ENCODE peak calls at places on chromosome 21, in five cellular contexts. N, T, L, I and J are unnamed samples.

GRCh38 chr21:27570306-27570868 is 603.5 kb upstream of the ADAMTS5 start:
- DNase-seq in L (no peak), T (no peak), I (no peak), N (no peak), J (no peak)

GRCh38 chr21:14383596-14384210 is 757 bp upstream of the HSPA13 start:
- DNase-seq in I (peak), T (peak), N (no peak), L (peak), J (peak)

GRCh38 chr21:41207401-41208388 is 39.7 kb downstream of the BACE2 start:
- DNase-seq in T (peak), I (no peak), L (no peak), N (no peak), J (no peak)

GRCh38 chr21:28336299-28336698 is 656.4 kb downstream of the LTN1 start:
- DNase-seq in L (peak), N (no peak), T (no peak), I (no peak), J (peak)

GRCh38 chr21:31339736-31340135 is 4.3 kb downstream of the TIAM1 start:
- DNase-seq in L (no peak), I (no peak), T (no peak), N (no peak), J (no peak)

GRCh38 chr21:15774590-15774989 is 44.8 kb downstream of the USP25 start:
- DNase-seq in T (no peak), I (no peak), L (no peak), N (no peak), J (no peak)

GRCh38 chr21:42429021-42429420 is 25.3 kb downstream of the UBASH3A start:
- DNase-seq in I (no peak), N (no peak), L (no peak), T (no peak), J (no peak)

GRCh38 chr21:35488941-35489340 is 439.8 kb upstream of the RUNX1 start:
- DNase-seq in N (no peak), I (no peak), T (no peak), L (no peak), J (no peak)

GRCh38 chr21:18147678-18148077 is 97.0 kb upstream of the CHODL start:
- DNase-seq in L (no peak), N (no peak), I (no peak), T (no peak), J (no peak)

GRCh38 chr21:35204850-35205564 is 155.9 kb upstream of the RUNX1 start:
- DNase-seq in T (peak), L (peak), N (no peak), I (peak), J (no peak)

GRCh38 chr21:42286416-42286815 is 28.8 kb downstream of the TFF3 start:
- DNase-seq in T (no peak), L (no peak), I (no peak), N (no peak), J (no peak)

GRCh38 chr21:41751621-41752020 is 15.2 kb downstream of the RIPK4 start:
- DNase-seq in N (no peak), I (no peak), T (no peak), L (no peak), J (no peak)

GRCh38 chr21:38470762-38471161 is 27.5 kb downstream of the ERG start:
- DNase-seq in I (no peak), T (no peak), N (no peak), L (no peak), J (peak)

GRCh38 chr21:42843021-42843420 is 36.3 kb downstream of the WDR4 start:
- DNase-seq in I (no peak), L (no peak), T (no peak), N (no peak), J (no peak)

GRCh38 chr21:15755125-15755524 is 25.3 kb downstream of the USP25 start:
- DNase-seq in I (no peak), L (no peak), T (no peak), N (no peak), J (no peak)

GRCh38 chr21:37207441-37208009 is 59.6 kb downstream of the VPS26C start:
- DNase-seq in I (peak), L (no peak), T (no peak), N (peak), J (no peak)
- TF ChIP-seq REST in I (no peak), L (no peak), T (no peak), N (no peak), J (no peak)

GRCh38 chr21:46024983-46025860 is 43.7 kb downstream of the COL6A1 start:
- DNase-seq in I (no peak), N (no peak), L (no peak), T (no peak), J (no peak)
- TF ChIP-seq REST in I (no peak), N (no peak), L (no peak), T (no peak), J (no peak)

GRCh38 chr21:44572959-44573583 is 458 bp upstream of the KRTAP10-4 start:
- DNase-seq in L (no peak), I (no peak), N (no peak), T (no peak), J (no peak)
- TF ChIP-seq REST in L (no peak), I (no peak), N (no peak), T (no peak), J (no peak)

GRCh38 chr21:32403201-32403701 is 9.3 kb upstream of the EVA1C start:
- DNase-seq in I (peak), L (peak), T (peak), N (no peak), J (peak)
- TF ChIP-seq REST in I (no peak), L (no peak), T (no peak), N (no peak), J (no peak)

DNA sequence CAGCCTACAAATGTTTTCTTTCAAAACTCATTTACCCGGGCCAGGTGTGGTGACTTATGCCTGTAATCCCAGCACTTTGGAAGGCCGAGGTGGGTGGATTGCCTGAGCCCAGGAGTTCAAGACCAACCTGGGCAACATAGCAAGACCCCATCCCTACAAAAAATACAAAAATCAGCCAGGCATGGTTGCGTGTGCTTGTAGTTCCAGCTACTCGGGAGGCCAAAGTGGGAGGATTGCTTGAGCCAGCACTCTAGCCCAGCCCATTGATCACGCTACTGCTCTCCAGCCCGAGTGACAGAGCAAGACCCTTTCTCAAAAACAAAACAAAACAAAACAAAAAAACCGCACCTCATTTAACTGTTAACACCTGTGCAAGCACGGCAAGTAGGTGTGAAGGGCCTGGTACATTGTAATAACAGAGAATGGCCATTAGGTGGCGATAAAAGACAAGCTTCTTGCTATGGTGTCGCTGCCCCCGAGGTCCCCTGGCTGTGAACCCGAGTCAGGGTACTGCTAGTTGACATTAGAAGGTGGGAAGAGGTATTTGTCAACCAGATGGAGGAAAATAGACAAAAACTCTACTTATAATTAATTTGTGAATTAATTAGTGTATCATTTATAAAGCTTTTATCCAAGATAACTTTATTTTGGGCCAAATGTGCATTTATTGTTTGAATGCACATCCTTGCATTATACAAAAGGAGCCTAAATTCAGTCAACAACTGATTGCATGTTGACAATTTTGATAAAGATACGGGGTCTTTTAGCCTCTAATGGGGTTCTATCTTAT is 66.5 kb downstream of the SH3BGR start:
- DNase-seq in L (peak), T (peak), I (peak), N (peak), J (peak)
- TF ChIP-seq REST in L (no peak), T (no peak), I (no peak), N (no peak), J (no peak)